ENCODE peak calls at places on chromosomes 4 and X, in five cellular contexts. G is HFFc6, M is IMR-90, J is neural crest cell, R is hypothalamus. E is an unnamed sample.

GRCh38 chrX:91434351-91435168 is at the start of gene PABPC5:
- DNase-seq in G (no peak), M (peak; percentile 82), J (peak; percentile 85), R (peak; percentile 52), E (peak; percentile 77)

GRCh38 chrX:28756647-28757046 is 169.4 kb downstream of the IL1RAPL1 start:
- DNase-seq in G (no peak), M (peak; percentile 38), J (no peak), R (no peak), E (no peak)

GRCh38 chr4:83082777-83083176 is 31.8 kb downstream of the PLAC8 start:
- DNase-seq in G (peak; percentile 35), M (no peak), J (no peak), R (no peak), E (no peak)

GRCh38 chr4:159210975-159211374 is 108.1 kb downstream of the RAPGEF2 start:
- DNase-seq in G (no peak), M (no peak), J (no peak), R (no peak), E (no peak)

GRCh38 chr4:137794779-137795178 is 262.5 kb upstream of the PCDH18 start:
- DNase-seq in G (no peak), M (no peak), J (no peak), R (no peak), E (peak; percentile 16)

GRCh38 chrX:109954333-109954732 is 48.6 kb upstream of the TMEM164 start:
- DNase-seq in G (peak; percentile 27), M (no peak), J (no peak), R (no peak), E (no peak)

GRCh38 chr4:139453041-139453370 is 915 bp upstream of the RAB33B start:
- DNase-seq in G (peak; percentile 68), M (no peak), J (no peak), R (no peak), E (no peak)

GRCh38 chr4:26261400-26261799 is 59.4 kb upstream of the RBPJ start:
- DNase-seq in G (no peak), M (no peak), J (no peak), R (no peak), E (no peak)

GRCh38 chr4:107600456-107600855 is 119.6 kb downstream of the PAPSS1 start:
- DNase-seq in G (peak; percentile 41), M (peak; percentile 24), J (no peak), R (no peak), E (peak; percentile 12)

GRCh38 chr4:75940692-75941253 is at the start of gene NAAA:
- DNase-seq in G (peak; percentile 67), M (peak; percentile 65), J (peak; percentile 60), R (peak; percentile 62), E (peak; percentile 42)

GRCh38 chr4:151797131-151797530 is 36.3 kb upstream of the GATB start:
- DNase-seq in G (no peak), M (no peak), J (no peak), R (no peak), E (peak; percentile 3)

GRCh38 chr4:153555730-153556440 is 89.7 kb downstream of the TMEM131L start:
- DNase-seq in G (peak; percentile 21), M (peak; percentile 84), J (no peak), R (no peak), E (peak; percentile 46)

GRCh38 chr4:127045872-127046271 is 586.9 kb upstream of the INTU start:
- DNase-seq in G (no peak), M (no peak), J (no peak), R (no peak), E (no peak)

GRCh38 chrX:34578237-34578636 is 78.8 kb downstream of the TMEM47 start:
- DNase-seq in G (peak; percentile 34), M (peak; percentile 56), J (peak; percentile 2), R (no peak), E (peak; percentile 30)

GRCh38 chr4:98671131-98671530 is 12.7 kb upstream of the TSPAN5 start:
- DNase-seq in G (no peak), M (no peak), J (no peak), R (no peak), E (no peak)

GRCh38 chrX:36609653-36610585 is 398.2 kb upstream of the FAM47C start:
- DNase-seq in G (no peak), M (peak; percentile 1), J (no peak), R (no peak), E (no peak)

GRCh38 chr4:38160487-38161207 is 200.4 kb downstream of the PTTG2 start:
- DNase-seq in G (peak; percentile 99), M (peak; percentile 99), J (no peak), R (no peak), E (peak; percentile 96)

GRCh38 chrX:109707322-109707721 is 25.7 kb downstream of the ACSL4 start:
- DNase-seq in G (no peak), M (no peak), J (no peak), R (no peak), E (no peak)

GRCh38 chr4:18106620-18107019 is 85.1 kb upstream of the LCORL start:
- DNase-seq in G (no peak), M (no peak), J (no peak), R (no peak), E (no peak)

GRCh38 chr4:90184560-90184959 is 57.4 kb downstream of the CCSER1 start:
- DNase-seq in G (no peak), M (no peak), J (no peak), R (no peak), E (no peak)

GRCh38 chr4:13705521-13706035 is 78.1 kb upstream of the BOD1L1 start:
- DNase-seq in G (no peak), M (no peak), J (no peak), R (no peak), E (peak; percentile 12)

GRCh38 chr4:159764343-159764952 is 661.6 kb downstream of the RAPGEF2 start:
- DNase-seq in G (peak; percentile 11), M (no peak), J (peak; percentile 54), R (no peak), E (no peak)

GRCh38 chrX:25295466-25295865 is 279.7 kb upstream of the ARX start:
- DNase-seq in G (no peak), M (no peak), J (no peak), R (no peak), E (no peak)

GRCh38 chr4:153611679-153612078 is 72.4 kb upstream of the TLR2 start:
- DNase-seq in G (peak; percentile 9), M (peak; percentile 68), J (no peak), R (no peak), E (no peak)

GRCh38 chrX:44431206-44431605 is 87.7 kb upstream of the EFHC2 start:
- DNase-seq in G (no peak), M (peak; percentile 16), J (no peak), R (no peak), E (no peak)

GRCh38 chr4:69748176-69748575 is 12.2 kb downstream of the SULT1B1 start:
- DNase-seq in G (no peak), M (no peak), J (no peak), R (no peak), E (peak; percentile 29)

GRCh38 chrX:138638996-138639395 is 72.5 kb downstream of the FGF13 start:
- DNase-seq in G (no peak), M (no peak), J (no peak), R (no peak), E (no peak)

GRCh38 chr4:140260227-140260626 is 106.2 kb upstream of the MAML3 start:
- DNase-seq in G (peak; percentile 82), M (peak; percentile 94), J (no peak), R (no peak), E (peak; percentile 73)

GRCh38 chr4:153318696-153319320 is 25.7 kb upstream of the MND1 start:
- DNase-seq in G (peak; percentile 37), M (peak; percentile 54), J (peak; percentile 14), R (no peak), E (peak; percentile 35)

GRCh38 chrX:112820364-112821308 is 20.0 kb downstream of the AMOT start:
- DNase-seq in G (no peak), M (no peak), J (no peak), R (no peak), E (no peak)

GRCh38 chr4:163663454-163664225 is 169.2 kb downstream of the TMA16 start:
- DNase-seq in G (no peak), M (no peak), J (no peak), R (no peak), E (no peak)

GRCh38 chr4:72969957-72970356 is 99.6 kb downstream of the COX18 start:
- DNase-seq in G (no peak), M (peak; percentile 9), J (no peak), R (peak; percentile 7), E (peak; percentile 48)

GRCh38 chr4:92520563-92520962 is 216.8 kb downstream of the GRID2 start:
- DNase-seq in G (no peak), M (no peak), J (no peak), R (no peak), E (no peak)

GRCh38 chr4:185467101-185467500 is 4.4 kb downstream of the CCDC110 start:
- DNase-seq in G (no peak), M (peak; percentile 57), J (no peak), R (no peak), E (no peak)

GRCh38 chrX:40748977-40749376 is 13.6 kb upstream of the MED14 start:
- DNase-seq in G (no peak), M (no peak), J (no peak), R (no peak), E (no peak)

GRCh38 chrX:31590581-31591113 is 518.8 kb upstream of the FTHL17 start:
- DNase-seq in G (peak; percentile 57), M (peak; percentile 72), J (no peak), R (no peak), E (no peak)

GRCh38 chr4:173337463-173337862 is 3.3 kb upstream of the HMGB2 start:
- DNase-seq in G (peak; percentile 10), M (peak; percentile 23), J (no peak), R (no peak), E (no peak)

GRCh38 chrX:17024896-17025295 is 78.4 kb downstream of the REPS2 start:
- DNase-seq in G (no peak), M (no peak), J (no peak), R (no peak), E (no peak)

GRCh38 chrX:149711545-149712236 is at the start of gene MAGEA11:
- DNase-seq in G (no peak), M (no peak), J (no peak), R (no peak), E (no peak)

E was measured in fibroblast of gingiva.